ENCODE peak calls at places on chromosomes 13 and 19, in ten cellular contexts. H is A549; I is IMR-90; X is thyroid gland; J is RWPE1; M is CD8-positive, alpha-beta T cell; E is cardiac muscle cell; W is H9; B is CD4-positive, alpha-beta T cell; R is dorsolateral prefrontal cortex. O is an unnamed sample.
A peak's percentile ranks its signal among the peaks of the same experiment; 100 is the strongest.

GRCh38 chr13:51619614-51620013 is 35.4 kb downstream of the WDFY2 start:
- DNase-seq in W (no peak), I (peak; percentile 85), B (no peak), X (no peak), E (peak; percentile 39), H (no peak), J (no peak), M (no peak), R (no peak), O (no peak)

GRCh38 chr19:18513868-18514267 is 8.0 kb downstream of the ELL start:
- DNase-seq in E (peak; percentile 20), I (no peak), J (no peak), R (no peak), M (no peak), W (no peak), B (no peak), X (no peak), H (no peak), O (peak; percentile 73)

GRCh38 chr13:90800082-90800746 is 547.3 kb upstream of the MIR17HG start:
- DNase-seq in M (no peak), W (no peak), X (peak; percentile 37), J (no peak), E (peak; percentile 85), H (no peak), B (no peak), I (no peak), R (peak; percentile 50), O (peak; percentile 48)

GRCh38 chr19:19410553-19411550 is 5.4 kb downstream of the GATAD2A start:
- DNase-seq in M (peak; percentile 22), H (no peak), J (no peak), R (no peak), I (no peak), W (no peak), B (no peak), E (no peak), X (no peak), O (no peak)

GRCh38 chr19:14146789-14147216 is 10.4 kb upstream of the ASF1B start:
- DNase-seq in W (no peak), X (no peak), H (no peak), I (peak; percentile 84), E (peak; percentile 94), B (no peak), R (no peak), J (no peak), M (no peak), O (no peak)

GRCh38 chr13:114043421-114044053 is 69.7 kb upstream of the C13orf46 start:
- DNase-seq in B (no peak), J (no peak), I (peak; percentile 95), X (no peak), E (peak; percentile 96), M (no peak), H (peak; percentile 62), R (no peak), W (peak; percentile 86), O (no peak)

GRCh38 chr13:108154421-108154858 is 60.9 kb downstream of the LIG4 start:
- DNase-seq in M (no peak), E (peak; percentile 1), W (no peak), R (no peak), X (peak; percentile 59), I (no peak), H (no peak), B (no peak), J (no peak), O (no peak)

GRCh38 chr13:45833663-45834062 is 17.9 kb downstream of the SIAH3 start:
- DNase-seq in E (peak; percentile 20), H (no peak), W (no peak), R (no peak), M (no peak), J (peak; percentile 66), I (peak; percentile 7), B (no peak), X (peak; percentile 65), O (peak; percentile 43)

DNA sequence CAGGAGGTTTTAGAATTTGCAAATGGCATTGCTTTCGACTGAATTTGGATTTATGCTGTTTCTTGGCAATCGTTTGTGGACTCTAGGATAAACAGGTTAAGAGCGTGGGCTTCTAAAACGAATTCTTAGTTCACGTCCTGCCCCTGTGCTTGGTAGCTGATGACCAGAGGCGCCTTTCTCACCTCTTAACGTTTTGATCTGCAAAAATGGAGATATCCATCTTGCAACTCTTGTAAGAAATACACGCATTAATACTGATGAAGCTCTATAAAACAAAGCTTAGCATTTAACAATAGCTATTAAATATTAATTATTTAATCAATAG is 577 bp upstream of the KATNAL1 start:
- DNase-seq in H (no peak), J (no peak), R (no peak), I (no peak), X (no peak), W (no peak), E (no peak), M (no peak), B (no peak), O (no peak)
- H3K27ac ChIP-seq in H (peak overlapping the region; percentile 98), J (peak overlapping the region; percentile 89), R (peak overlapping the region; percentile 91), I (no peak overlapping the region), X (peak overlapping the region; percentile 74), W (no peak overlapping the region), E (no peak overlapping the region), M (no peak overlapping the region), B (no peak overlapping the region), O (peak overlapping the region; percentile 98)

GRCh38 chr19:2723345-2723715 is 2.2 kb upstream of the DIRAS1 start:
- DNase-seq in W (no peak), I (no peak), X (no peak), E (no peak), M (no peak), H (no peak), J (no peak), R (no peak), B (no peak), O (no peak)

GRCh38 chr19:2722541-2723344 is 1.6 kb upstream of the DIRAS1 start:
- DNase-seq in H (peak; percentile 67), E (peak; percentile 86), I (peak; percentile 74), X (peak; percentile 20), R (peak; percentile 64), M (no peak), B (no peak), W (no peak), J (peak; percentile 66), O (peak; percentile 74)

GRCh38 chr19:2726160-2726855 is 5.1 kb upstream of the DIRAS1 start:
- DNase-seq in I (no peak), J (no peak), M (no peak), W (no peak), R (no peak), B (no peak), H (no peak), E (no peak), X (no peak), O (no peak)

GRCh38 chr19:2723747-2724146 is 2.6 kb upstream of the DIRAS1 start:
- DNase-seq in W (no peak), J (no peak), R (no peak), E (no peak), B (no peak), X (no peak), I (no peak), H (no peak), M (no peak), O (no peak)

DNA sequence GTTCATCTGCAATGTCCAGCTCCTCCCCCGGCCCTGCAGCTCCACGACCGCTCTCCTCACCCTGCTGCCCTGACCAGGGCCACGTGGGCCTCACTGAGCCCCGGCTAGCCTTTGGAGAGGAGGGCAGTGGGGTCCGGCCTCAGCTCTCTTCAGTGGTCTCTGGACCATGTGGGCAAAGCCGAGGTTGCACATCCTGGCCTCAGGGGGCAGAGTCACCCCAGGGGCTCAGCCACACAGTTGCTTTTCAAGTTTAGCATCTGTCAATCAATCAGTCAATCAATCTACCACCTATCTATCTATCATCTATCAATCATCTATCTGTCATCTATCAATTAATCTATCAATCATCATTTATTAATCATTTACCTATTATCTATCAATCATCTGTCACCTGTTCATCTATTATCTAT is 3.0 kb upstream of the DIRAS1 start:
- DNase-seq in X (no peak), W (no peak), B (no peak), J (no peak), E (no peak), R (no peak), I (no peak), H (no peak), M (no peak), O (no peak)
- TF ChIP-seq CTCF in X (no peak), W (peak; percentile 40), B (no peak), J (no peak), E (peak; percentile 5), R (no peak), I (no peak), H (no peak), M (no peak), O (no peak)

DNA sequence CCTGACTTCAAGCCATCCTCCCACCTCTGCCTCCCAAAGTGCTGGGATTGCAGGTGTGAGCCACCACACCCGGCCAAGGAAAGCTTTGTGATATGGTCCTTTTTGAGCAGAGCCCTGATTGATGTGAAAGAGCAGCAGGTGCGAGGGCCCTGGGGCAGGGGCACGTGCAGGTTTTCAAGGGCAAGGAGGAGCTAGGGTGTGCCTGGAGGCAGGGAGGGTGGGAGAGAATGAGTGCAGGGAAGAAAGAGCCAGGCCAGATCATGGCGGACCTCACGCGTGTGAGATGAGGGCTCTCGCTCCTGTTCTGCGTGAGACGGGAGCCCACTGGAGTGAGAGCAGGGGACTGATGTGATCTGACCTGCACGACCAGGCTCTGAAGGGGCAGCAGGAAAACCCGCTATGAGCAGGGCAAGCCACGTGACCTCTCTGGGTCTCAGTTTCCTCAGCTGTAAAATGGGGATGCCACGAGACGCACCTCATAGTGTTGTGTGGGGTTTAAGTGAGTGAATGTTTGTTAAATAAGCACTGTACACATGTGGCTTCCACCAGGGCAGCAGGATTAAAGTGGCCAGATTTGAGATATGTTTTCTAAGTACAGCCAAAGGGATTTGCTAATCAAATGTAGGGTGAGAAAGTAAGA is 25.8 kb downstream of the FAAP24 start:
- DNase-seq in J (no peak), I (no peak), H (no peak), W (no peak), E (no peak), M (no peak), X (no peak), R (no peak), B (no peak), O (no peak)
- H3K27ac ChIP-seq in J (no peak overlapping the region), I (no peak overlapping the region), H (no peak overlapping the region), W (no peak overlapping the region), E (no peak overlapping the region), M (no peak overlapping the region), X (no peak overlapping the region), R (no peak overlapping the region), B (no peak overlapping the region), O (no peak overlapping the region)

GRCh38 chr19:35088514-35088913 is 27.1 kb upstream of the FXYD3 start:
- DNase-seq in J (peak; percentile 64), W (no peak), M (no peak), B (no peak), I (peak; percentile 87), E (peak; percentile 76), X (no peak), H (peak; percentile 51), R (no peak), O (no peak)
- TF ChIP-seq CTCF in J (no peak), W (no peak), M (no peak), B (no peak), I (no peak), E (no peak), X (no peak), H (no peak), R (no peak), O (no peak)

GRCh38 chr13:26946675-26947342 is 186.2 kb upstream of the GPR12 start:
- DNase-seq in B (no peak), M (no peak), I (peak; percentile 73), X (no peak), W (no peak), J (peak; percentile 49), H (peak; percentile 50), R (no peak), E (peak; percentile 84), O (no peak)
- H3K27ac ChIP-seq in B (no peak overlapping the region), M (no peak overlapping the region), I (no peak overlapping the region), X (no peak overlapping the region), W (no peak overlapping the region), J (no peak overlapping the region), H (no peak overlapping the region), R (no peak overlapping the region), E (no peak overlapping the region), O (no peak overlapping the region)

O was measured in heart right ventricle.